ENCODE peak calls at places on chromosome 10, in nine cellular contexts. Q is CD4-positive, CD25-positive, alpha-beta regulatory T cell; T is lung; R is right atrium auricular region; O is PC-9; M is right lobe of liver; U is heart left ventricle; W is CD8-positive, alpha-beta memory T cell; Z is lower lobe of right lung. E is an unnamed sample. For H3K4me1, the result is how much of the 10 kb centered on the place peaks cover.

GRCh38 chr10:49526624-49527023 is 12.3 kb downstream of the ERCC6 start:
- DNase-seq in Q (no peak), T (no peak), R (no peak), O (no peak), M (no peak), U (no peak), W (no peak), Z (no peak), E (no peak)

GRCh38 chr10:120735773-120736371 is 115.3 kb upstream of the WDR11 start:
- DNase-seq in Q (peak), T (no peak), R (no peak), O (no peak), M (no peak), U (no peak), W (no peak), Z (no peak), E (no peak)

GRCh38 chr10:129388435-129388834 is 78.6 kb upstream of the MGMT start:
- DNase-seq in Q (no peak), T (peak), R (no peak), O (no peak), M (no peak), U (no peak), W (no peak), Z (no peak), E (no peak)

GRCh38 chr10:84537447-84537931 is 209.1 kb downstream of the CCSER2 start:
- DNase-seq in Q (peak), T (peak), R (no peak), O (peak), M (no peak), U (peak), W (peak), Z (peak), E (no peak)

GRCh38 chr10:19985745-19986144 is 169.5 kb downstream of the PLXDC2 start:
- DNase-seq in Q (no peak), T (no peak), R (no peak), O (no peak), M (no peak), U (no peak), W (no peak), Z (no peak), E (no peak)

GRCh38 chr10:65861249-65861648 is 1064.6 kb upstream of the LRRTM3 start:
- DNase-seq in Q (no peak), T (no peak), R (no peak), O (peak), M (no peak), U (no peak), W (no peak), Z (no peak), E (no peak)

GRCh38 chr10:86755740-86756510 is 494 bp upstream of the BMPR1A start:
- DNase-seq in Q (peak), T (peak), R (peak), O (peak), M (peak), U (peak), W (peak), Z (peak), E (peak)

GRCh38 chr10:63627376-63627775 is 106.2 kb downstream of the REEP3 start:
- DNase-seq in Q (no peak), T (no peak), R (no peak), O (no peak), M (no peak), U (no peak), W (no peak), Z (no peak), E (no peak)

GRCh38 chr10:90378524-90379076 is 479.2 kb downstream of the HTR7 start:
- DNase-seq in Q (no peak), T (no peak), R (no peak), O (no peak), M (no peak), U (no peak), W (no peak), Z (no peak), E (no peak)

GRCh38 chr10:28382520-28383269 is 79.8 kb upstream of the MPP7 start:
- DNase-seq in Q (no peak), T (no peak), R (no peak), O (no peak), M (no peak), U (no peak), W (no peak), Z (no peak), E (no peak)

GRCh38 chr10:133115453-133115842 is 27.7 kb downstream of the ADGRA1 start:
- DNase-seq in Q (no peak), T (no peak), R (no peak), O (no peak), M (no peak), U (no peak), W (no peak), Z (no peak), E (no peak)

GRCh38 chr10:100340948-100341847 is 5.8 kb upstream of the SCD start:
- DNase-seq in Q (no peak), T (no peak), R (peak), O (no peak), M (peak), U (peak), W (no peak), Z (peak), E (no peak)

GRCh38 chr10:30877111-30877510 is 154.6 kb downstream of the ZNF438 start:
- DNase-seq in Q (no peak), T (no peak), R (no peak), O (no peak), M (no peak), U (no peak), W (no peak), Z (no peak), E (no peak)

GRCh38 chr10:42988069-42988468 is 88.8 kb upstream of the RET start:
- DNase-seq in Q (no peak), T (no peak), R (no peak), O (no peak), M (no peak), U (no peak), W (no peak), Z (no peak), E (no peak)

GRCh38 chr10:14374745-14375445 is 44.2 kb upstream of the FRMD4A start:
- DNase-seq in Q (no peak), T (no peak), R (no peak), O (no peak), M (no peak), U (no peak), W (no peak), Z (no peak), E (no peak)

GRCh38 chr10:98020784-98021183 is 9.6 kb downstream of the CRTAC1 start:
- DNase-seq in Q (no peak), T (no peak), R (no peak), O (no peak), M (no peak), U (no peak), W (no peak), Z (no peak), E (no peak)

GRCh38 chr10:121498071-121498470 is 100.2 kb downstream of the FGFR2 start:
- DNase-seq in Q (no peak), T (no peak), R (no peak), O (no peak), M (no peak), U (no peak), W (no peak), Z (no peak), E (no peak)

GRCh38 chr10:89861584-89862287 is 160.3 kb downstream of the KIF20B start:
- DNase-seq in Q (peak), T (peak), R (no peak), O (peak), M (no peak), U (no peak), W (no peak), Z (no peak), E (no peak)

GRCh38 chr10:117271427-117271826 is 30.5 kb downstream of the SLC18A2 start:
- DNase-seq in Q (no peak), T (no peak), R (no peak), O (peak), M (no peak), U (no peak), W (no peak), Z (no peak), E (no peak)

GRCh38 chr10:114911052-114911697 is 26.8 kb upstream of the TRUB1 start:
- DNase-seq in Q (peak), T (no peak), R (no peak), O (no peak), M (no peak), U (no peak), W (no peak), Z (no peak), E (no peak)

DNA sequence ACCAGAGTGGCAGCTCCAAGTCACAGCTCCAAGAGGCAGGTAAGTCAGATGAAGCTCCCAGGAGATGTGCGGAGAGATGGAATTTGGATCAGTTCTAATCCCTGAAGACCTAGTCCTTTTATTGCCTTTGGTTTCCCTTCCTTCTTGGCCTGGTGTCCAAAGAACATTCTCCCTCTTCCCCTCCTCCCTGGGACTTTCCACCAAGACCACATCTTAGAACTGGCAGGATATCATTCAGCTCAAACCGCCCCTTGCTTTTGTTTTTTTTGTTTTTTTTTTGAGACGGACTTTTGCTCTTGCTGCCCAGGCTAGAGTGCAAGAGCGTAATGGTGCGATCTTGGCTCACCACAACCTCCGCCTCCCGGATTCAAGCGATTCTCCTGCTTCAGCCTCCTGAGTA is 190.8 kb downstream of the GFRA1 start:
- DNase-seq in Q (no peak), T (no peak), R (no peak), O (no peak), M (no peak), U (no peak), W (no peak), Z (no peak), E (no peak)
- H3K4me1 ChIP-seq in Q (under half), T (under half), R (under half), O (under half), M (under half), U (under half), W (under half), Z (under half), E (under half)

DNA sequence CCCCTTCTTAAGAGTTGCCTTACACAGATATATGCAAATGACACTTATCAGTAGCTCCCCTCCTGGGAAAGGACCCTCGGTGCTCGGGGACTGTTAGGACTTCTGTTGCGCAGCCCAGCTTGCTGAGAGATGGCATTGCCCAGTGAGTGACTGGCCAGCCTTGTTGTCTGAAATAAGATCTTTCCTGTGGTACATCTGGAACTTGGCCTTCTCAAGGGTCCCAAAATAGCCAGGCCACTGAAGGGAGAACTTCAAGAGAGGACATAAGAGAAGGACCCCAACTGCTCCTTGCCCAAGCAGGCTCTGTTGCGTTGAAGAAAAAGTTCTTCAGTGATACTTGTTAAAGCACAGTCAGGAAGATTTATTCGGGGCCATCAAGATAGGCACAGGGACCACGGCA is 17.3 kb downstream of the BAG3 start:
- DNase-seq in Q (no peak), T (no peak), R (no peak), O (no peak), M (no peak), U (no peak), W (no peak), Z (no peak), E (no peak)
- H3K27ac ChIP-seq in Q (no peak), T (peak), R (peak), O (peak), M (no peak), U (peak), W (no peak), Z (no peak), E (peak)

DNA sequence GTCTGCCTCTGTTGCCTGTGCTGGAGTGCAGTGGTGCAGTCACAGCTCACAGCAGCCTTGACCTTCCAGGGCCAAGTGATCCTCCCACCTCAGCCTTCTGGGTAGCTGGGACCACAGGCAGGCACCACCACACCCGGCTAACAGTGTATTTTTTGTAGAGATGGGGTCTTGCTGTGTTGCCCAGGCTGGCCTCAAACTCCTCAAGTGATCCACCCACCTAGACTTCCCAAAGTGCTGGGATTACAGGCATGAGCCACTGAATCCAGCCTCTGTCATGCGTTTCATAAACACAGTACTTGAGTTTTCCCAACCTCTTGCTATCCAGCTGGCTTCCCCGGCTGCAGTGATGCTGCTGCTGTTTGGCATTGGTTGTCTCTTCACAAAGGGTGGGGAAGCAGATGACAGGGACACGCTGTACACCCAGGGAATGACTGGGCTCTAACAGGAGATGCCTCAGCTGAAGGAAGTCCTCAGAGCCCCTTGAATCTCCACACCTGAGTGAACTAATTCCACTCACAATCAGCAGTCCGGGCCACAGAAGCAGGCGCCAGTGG is 191.5 kb downstream of the DIP2C start:
- DNase-seq in Q (no peak), T (no peak), R (no peak), O (no peak), M (no peak), U (peak), W (no peak), Z (peak), E (no peak)
- H3K4me3 ChIP-seq in Q (no peak), T (no peak), R (no peak), O (no peak), M (no peak), U (no peak), W (no peak), Z (no peak), E (no peak)

GRCh38 chr10:79106651-79107050 is 37.9 kb downstream of the ZMIZ1 start:
- DNase-seq in Q (no peak), T (no peak), R (no peak), O (no peak), M (no peak), U (no peak), W (no peak), Z (no peak), E (no peak)
- H3K4me1 ChIP-seq in Q (under half), T (under half), R (under half), O (under half), M (under half), U (half or more), W (under half), Z (half or more), E (under half)

GRCh38 chr10:109978481-109978880 is 29.3 kb upstream of the ADD3 start:
- DNase-seq in Q (peak), T (no peak), R (no peak), O (no peak), M (no peak), U (peak), W (peak), Z (no peak), E (no peak)
- H3K27ac ChIP-seq in Q (no peak), T (no peak), R (peak), O (no peak), M (no peak), U (no peak), W (no peak), Z (no peak), E (peak)

DNA sequence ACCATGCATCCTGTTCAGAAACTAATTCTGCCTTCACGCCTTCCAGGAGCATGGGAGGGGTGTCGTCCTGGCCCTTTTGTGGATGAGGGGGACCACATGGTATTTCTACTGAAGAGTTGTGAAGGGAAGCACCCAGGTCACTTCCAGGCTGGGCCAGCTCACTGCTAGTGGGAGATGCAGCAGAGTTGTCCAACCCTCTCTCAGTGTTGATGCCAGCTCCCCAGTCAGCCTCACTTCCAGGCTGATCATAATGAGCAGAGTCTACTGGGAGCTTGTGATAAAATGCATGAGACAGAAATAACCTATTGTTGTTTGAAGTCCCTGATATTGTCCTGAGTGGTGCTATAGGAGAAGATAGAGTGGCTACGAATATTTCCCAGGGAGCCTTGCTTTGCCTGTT is 287.0 kb upstream of the CELF2 start:
- DNase-seq in Q (no peak), T (no peak), R (no peak), O (no peak), M (no peak), U (peak), W (no peak), Z (no peak), E (no peak)
- H3K4me3 ChIP-seq in Q (no peak), T (no peak), R (no peak), O (no peak), M (no peak), U (no peak), W (no peak), Z (no peak), E (no peak)

GRCh38 chr10:123019941-123020703 is 11.3 kb downstream of the ACADSB start:
- DNase-seq in Q (no peak), T (no peak), R (no peak), O (no peak), M (peak), U (no peak), W (no peak), Z (no peak), E (no peak)
- H3K4me1 ChIP-seq in Q (under half), T (under half), R (under half), O (under half), M (under half), U (under half), W (under half), Z (under half), E (under half)

DNA sequence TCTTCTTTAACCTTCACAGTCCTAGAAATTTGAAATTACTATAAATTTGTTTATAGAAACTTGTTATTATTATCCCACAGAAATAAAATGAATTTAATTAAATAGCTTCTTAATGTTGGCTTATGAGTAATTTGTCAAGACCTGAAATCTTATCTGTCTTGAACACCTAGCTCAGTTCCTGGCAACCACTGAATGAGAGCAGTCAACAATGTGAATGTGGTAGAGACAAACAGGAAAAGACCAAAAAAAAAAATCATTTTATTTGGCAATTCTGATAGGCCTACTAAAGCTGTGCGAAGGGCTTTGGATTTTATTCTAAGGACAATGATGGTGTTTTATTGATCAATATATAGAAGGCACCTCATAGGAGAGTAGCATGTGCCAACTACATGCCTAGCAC is 127.7 kb upstream of the RSU1 start:
- DNase-seq in Q (peak), T (no peak), R (no peak), O (no peak), M (no peak), U (no peak), W (no peak), Z (no peak), E (no peak)
- H3K27ac ChIP-seq in Q (no peak), T (no peak), R (peak), O (no peak), M (no peak), U (no peak), W (no peak), Z (no peak), E (peak)

DNA sequence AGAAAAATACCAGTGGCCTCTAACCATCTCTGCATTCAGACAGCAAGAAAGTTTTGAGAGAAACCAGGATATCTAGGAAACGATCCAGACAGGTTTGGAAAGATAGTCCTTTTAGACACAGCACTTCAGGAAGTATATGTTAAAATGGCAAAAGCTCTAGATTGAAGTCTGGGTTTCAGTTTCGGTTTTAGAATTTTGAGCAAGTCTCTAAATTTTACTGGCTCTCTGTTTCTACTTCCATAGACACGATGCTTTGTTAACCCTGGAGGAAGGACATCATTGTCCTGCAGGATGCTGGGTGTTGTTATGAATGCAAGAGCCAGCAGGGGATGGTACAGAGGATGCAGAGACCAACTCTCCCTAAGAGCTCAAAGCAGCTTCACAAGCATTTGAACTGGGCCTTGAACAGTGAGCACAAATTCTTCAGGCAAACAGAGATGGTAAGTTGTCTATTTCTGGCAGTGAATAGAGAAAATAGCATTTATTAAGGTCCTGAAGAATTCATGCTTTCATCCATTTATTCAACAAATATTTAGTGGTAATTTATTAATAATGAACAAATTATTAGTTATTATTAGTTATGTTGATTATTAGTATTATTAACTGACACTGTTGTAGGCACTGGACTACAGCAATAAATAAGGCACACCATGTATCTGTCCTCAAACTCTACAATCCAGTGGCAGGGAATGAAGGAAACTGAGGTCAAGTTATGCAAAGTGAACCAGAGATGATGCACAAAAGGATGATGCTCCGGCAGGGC is 152.7 kb upstream of the NRP1 start:
- DNase-seq in Q (peak), T (no peak), R (no peak), O (no peak), M (no peak), U (no peak), W (no peak), Z (no peak), E (no peak)
- H3K4me3 ChIP-seq in Q (peak), T (no peak), R (no peak), O (no peak), M (no peak), U (no peak), W (peak), Z (peak), E (peak)

GRCh38 chr10:29730461-29730860 is 95.7 kb upstream of the SVIL start:
- DNase-seq in Q (no peak), T (no peak), R (no peak), O (no peak), M (no peak), U (no peak), W (no peak), Z (no peak), E (no peak)

GRCh38 chr10:29732918-29733317 is 98.1 kb upstream of the SVIL start:
- DNase-seq in Q (no peak), T (no peak), R (no peak), O (no peak), M (no peak), U (no peak), W (no peak), Z (no peak), E (no peak)

GRCh38 chr10:29731760-29732159 is 97.0 kb upstream of the SVIL start:
- DNase-seq in Q (no peak), T (no peak), R (no peak), O (no peak), M (no peak), U (no peak), W (no peak), Z (no peak), E (no peak)

GRCh38 chr10:29733323-29733722 is 98.6 kb upstream of the SVIL start:
- DNase-seq in Q (no peak), T (no peak), R (no peak), O (no peak), M (no peak), U (no peak), W (no peak), Z (no peak), E (no peak)

DNA sequence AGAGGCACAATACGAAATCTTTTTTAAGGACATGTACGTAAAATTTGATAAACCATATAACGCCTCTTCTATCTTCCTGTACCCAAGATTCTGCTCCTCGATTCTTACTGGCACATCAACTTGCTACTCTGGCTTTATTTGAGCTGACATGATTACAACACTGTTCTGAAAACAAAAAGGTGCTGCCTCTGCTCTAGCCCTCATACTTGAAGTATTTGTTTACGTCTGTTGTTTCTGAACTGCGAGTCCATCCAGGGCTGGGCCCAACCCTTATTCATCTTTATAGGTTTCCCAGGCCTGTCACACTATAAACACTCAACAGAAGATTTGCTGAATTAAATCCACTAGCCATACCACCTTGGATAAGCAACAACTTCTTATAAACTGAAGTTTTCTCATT is 96.2 kb upstream of the SVIL start:
- DNase-seq in Q (no peak), T (no peak), R (no peak), O (no peak), M (no peak), U (no peak), W (no peak), Z (no peak), E (no peak)
- H3K4me1 ChIP-seq in Q (under half), T (under half), R (under half), O (under half), M (under half), U (under half), W (under half), Z (half or more), E (under half)

E was measured in thoracic aorta.